ENCODE peak calls at places on chromosomes 16 and 17, in ten cellular contexts. P is NCI-H1436; V is AG10803; J is tibial artery; H is stimulated activated CD8-positive, alpha-beta memory T cell treated with anti-CD3 and anti-CD28 coated beads, Interleukin-4, amount 100 ng/mL, for 4 hours; X is erythroblast; N is NCI-H1048; C is right atrium auricular region; B is DMS153; Q is stimulated activated naive CD4-positive, alpha-beta T cell treated with Interleukin-2 at 50 U/mL for 16 hours. L is an unnamed sample.

GRCh38 chr17:1490643-1491405 is 1.7 kb downstream of the MYO1C start:
- DNase-seq in H (no peak), Q (peak), X (peak), N (no peak), B (no peak), C (peak), V (peak), J (peak), P (peak), L (peak)

GRCh38 chr16:57422026-57422944 is 17.7 kb downstream of the CCL17 start:
- DNase-seq in V (peak), H (no peak), C (no peak), N (no peak), B (peak), J (peak), P (peak), Q (no peak), X (peak), L (peak)

GRCh38 chr17:72913315-72913714 is 179.2 kb downstream of the SLC39A11 start:
- DNase-seq in N (no peak), J (no peak), P (no peak), X (no peak), Q (no peak), H (no peak), V (no peak), C (no peak), B (no peak), L (no peak)

GRCh38 chr17:81429353-81429774 is 34.1 kb downstream of the BAHCC1 start:
- DNase-seq in P (peak), Q (no peak), V (peak), X (no peak), J (peak), B (peak), N (peak), H (no peak), C (peak), L (peak)

GRCh38 chr17:75913537-75914210 is 9.0 kb upstream of the MRPL38 start:
- DNase-seq in J (no peak), V (no peak), Q (no peak), N (no peak), H (no peak), P (no peak), X (no peak), C (no peak), B (no peak), L (no peak)

GRCh38 chr17:15999974-16000827 is 577 bp downstream of the TTC19 start:
- DNase-seq in P (no peak), Q (peak), C (no peak), N (no peak), B (no peak), J (peak), X (peak), H (no peak), V (peak), L (peak)

GRCh38 chr16:84976644-84977400 is 34.5 kb downstream of the ZDHHC7 start:
- DNase-seq in V (no peak), X (no peak), B (no peak), P (no peak), N (no peak), J (peak), Q (no peak), H (no peak), C (no peak), L (no peak)

GRCh38 chr16:67563708-67564468 is 1.6 kb downstream of the CTCF start:
- DNase-seq in N (no peak), H (no peak), V (peak), B (no peak), C (no peak), X (peak), Q (no peak), J (peak), P (peak), L (no peak)

GRCh38 chr16:3771513-3771912 is 54.2 kb upstream of the TRAP1 start:
- DNase-seq in Q (no peak), N (no peak), P (no peak), X (no peak), C (no peak), V (no peak), J (no peak), B (no peak), H (no peak), L (no peak)

GRCh38 chr16:7628981-7629380 is 296.3 kb downstream of the RBFOX1 start:
- DNase-seq in Q (no peak), V (no peak), X (no peak), P (no peak), J (no peak), B (no peak), N (no peak), H (no peak), C (no peak), L (no peak)

GRCh38 chr17:72104164-72104862 is 16.5 kb upstream of the SOX9 start:
- DNase-seq in X (no peak), N (no peak), H (no peak), J (no peak), P (no peak), B (no peak), C (peak), V (no peak), Q (no peak), L (no peak)

GRCh38 chr17:17580662-17581470 is 10.6 kb downstream of the PEMT start:
- DNase-seq in N (no peak), V (no peak), J (no peak), Q (no peak), P (no peak), B (no peak), X (no peak), C (no peak), H (no peak), L (no peak)

GRCh38 chr17:73526851-73527250 is 117.4 kb downstream of the SDK2 start:
- DNase-seq in P (no peak), B (no peak), N (no peak), V (no peak), C (no peak), H (no peak), X (no peak), J (no peak), Q (no peak), L (no peak)

GRCh38 chr16:67155305-67156145 is 4.2 kb downstream of the TRADD start:
- DNase-seq in N (peak), B (peak), P (peak), J (peak), X (peak), C (no peak), Q (peak), H (peak), V (peak), L (peak)

GRCh38 chr17:80720624-80721577 is 176.3 kb downstream of the RPTOR start:
- DNase-seq in B (peak), X (no peak), Q (peak), P (no peak), J (no peak), V (peak), H (peak), C (no peak), N (no peak), L (no peak)

GRCh38 chr17:68307443-68307842 is 16.1 kb downstream of the ARSG start:
- DNase-seq in J (no peak), X (no peak), C (no peak), B (no peak), N (no peak), Q (no peak), H (no peak), P (no peak), V (no peak), L (no peak)

GRCh38 chr16:27444470-27444869 is 42.5 kb downstream of the IL21R start:
- DNase-seq in C (no peak), B (no peak), N (no peak), Q (no peak), H (no peak), J (peak), X (no peak), P (no peak), V (no peak), L (no peak)